ENCODE peak calls at places on chromosome 19, in five cellular contexts. L is keratinocyte; R is heart right ventricle; V is activated naive CD8-positive, alpha-beta T cell treated with anti-CD3 and anti-CD28 coated beads, Interleukin-2, amount 50 U/mL, for 24 hours; U is effector memory CD8-positive, alpha-beta T cell. F is an unnamed sample.

GRCh38 chr19:6238256-6238642 is 41.5 kb downstream of the MLLT1 start:
- DNase-seq in L (no peak), R (no peak), V (no peak), U (no peak), F (no peak)

GRCh38 chr19:11767633-11768133 is 883 bp downstream of the ZNF441 start:
- DNase-seq in L (no peak), R (peak), V (peak), U (peak), F (peak)

GRCh38 chr19:33260628-33261418 is 35.2 kb upstream of the SLC7A10 start:
- DNase-seq in L (no peak), R (no peak), V (no peak), U (no peak), F (no peak)

GRCh38 chr19:31271569-31271911 is 77.7 kb downstream of the TSHZ3 start:
- DNase-seq in L (no peak), R (no peak), V (no peak), U (no peak), F (no peak)

GRCh38 chr19:36152886-36153525 is 759 bp upstream of the COX7A1 start:
- DNase-seq in L (no peak), R (no peak), V (no peak), U (no peak), F (no peak)

GRCh38 chr19:54255105-54255775 is 1.8 kb downstream of the LILRB5 start:
- DNase-seq in L (no peak), R (no peak), V (no peak), U (no peak), F (no peak)

GRCh38 chr19:43438291-43439162 is 23.8 kb downstream of the TEX101 start:
- DNase-seq in L (no peak), R (peak), V (no peak), U (no peak), F (no peak)

GRCh38 chr19:51047031-51047335 is 12.2 kb upstream of the KLK12 start:
- DNase-seq in L (no peak), R (no peak), V (no peak), U (no peak), F (no peak)

GRCh38 chr19:21593934-21594844 is 88.8 kb downstream of the ZNF429 start:
- DNase-seq in L (no peak), R (no peak), V (no peak), U (no peak), F (no peak)

GRCh38 chr19:18099623-18099995 is 2.0 kb downstream of the MAST3 start:
- DNase-seq in L (no peak), R (no peak), V (no peak), U (no peak), F (no peak)

GRCh38 chr19:35141627-35142401 is 1.2 kb upstream of the FXYD7 start:
- DNase-seq in L (no peak), R (no peak), V (no peak), U (no peak), F (no peak)

GRCh38 chr19:16394111-16394510 is 69.5 kb downstream of the KLF2 start:
- DNase-seq in L (no peak), R (no peak), V (no peak), U (no peak), F (no peak)

GRCh38 chr19:13751436-13751835 is 12.9 kb upstream of the MRI1 start:
- DNase-seq in L (no peak), R (no peak), V (no peak), U (no peak), F (no peak)